ENCODE peak calls at places on chromosomes 1 and 21, in nine cellular contexts. Q is fibroblast of mammary gland, W is mesenchymal stem cell, R is epithelial cell of proximal tubule, B is osteoblast, E is heart right ventricle, A is iPS DF 6.9, X is lower lobe of right lung, I is foreskin fibroblast. T is an unnamed sample.
A peak's percentile ranks its signal among the peaks of the same experiment; 100 is the strongest.

GRCh38 chr1:53498555-53499142 is 39.5 kb downstream of the DMRTB1 start:
- DNase-seq in B (peak; percentile 96), A (no peak), E (no peak), R (no peak), I (peak; percentile 75), X (no peak), Q (peak; percentile 47), W (no peak), T (peak; percentile 40)

GRCh38 chr1:54800899-54801759 is at the start of gene TTC22:
- DNase-seq in I (peak; percentile 28), R (no peak), A (no peak), X (peak; percentile 85), W (no peak), E (no peak), Q (no peak), B (peak; percentile 73), T (no peak)

GRCh38 chr1:226980565-226981385 is 40.7 kb downstream of the COQ8A start:
- DNase-seq in R (no peak), A (no peak), Q (no peak), B (peak; percentile 72), I (no peak), W (no peak), X (no peak), E (peak; percentile 78), T (no peak)

GRCh38 chr1:10033359-10033845 is 644 bp downstream of the UBE4B start:
- DNase-seq in R (no peak), B (no peak), Q (peak; percentile 42), I (peak; percentile 59), W (peak; percentile 70), E (no peak), A (no peak), X (no peak), T (peak; percentile 9)

GRCh38 chr1:68181165-68181556 is 51.2 kb downstream of the WLS start:
- DNase-seq in Q (no peak), E (no peak), R (no peak), A (no peak), I (no peak), B (no peak), X (no peak), W (no peak), T (no peak)

GRCh38 chr21:15289896-15290841 is 225.4 kb upstream of the NRIP1 start:
- DNase-seq in I (peak; percentile 17), Q (no peak), B (no peak), W (no peak), R (no peak), E (peak; percentile 31), X (peak; percentile 51), A (peak; percentile 31), T (no peak)

GRCh38 chr1:16984717-16985116 is 4.3 kb upstream of the MFAP2 start:
- DNase-seq in A (no peak), B (peak; percentile 99), W (peak; percentile 21), R (no peak), X (peak; percentile 59), I (peak; percentile 92), E (peak; percentile 60), Q (peak; percentile 95), T (peak; percentile 100)

GRCh38 chr1:30372792-30373433 is 350.5 kb downstream of the MATN1 start:
- DNase-seq in X (no peak), I (no peak), Q (no peak), B (no peak), R (no peak), E (no peak), A (no peak), W (no peak), T (no peak)

GRCh38 chr1:44895919-44896734 is 53.1 kb upstream of the PTCH2 start:
- DNase-seq in B (no peak), X (no peak), R (no peak), Q (no peak), I (no peak), A (no peak), W (no peak), E (no peak), T (no peak)

GRCh38 chr1:211529453-211529852 is 37.5 kb upstream of the RD3 start:
- DNase-seq in W (no peak), R (no peak), E (no peak), Q (peak; percentile 15), I (no peak), A (no peak), B (no peak), X (no peak), T (peak; percentile 31)

GRCh38 chr1:91026320-91026719 is 4.5 kb upstream of the ZNF644 start:
- DNase-seq in W (no peak), E (no peak), I (no peak), Q (no peak), A (no peak), B (no peak), X (no peak), R (no peak), T (no peak)

GRCh38 chr21:45149021-45149420 is 74.6 kb downstream of the ADARB1 start:
- DNase-seq in R (no peak), Q (no peak), X (no peak), I (no peak), A (no peak), W (no peak), E (no peak), B (no peak), T (no peak)

GRCh38 chr21:45146801-45147200 is 72.4 kb downstream of the ADARB1 start:
- DNase-seq in I (no peak), R (no peak), X (no peak), A (no peak), W (no peak), Q (no peak), B (no peak), E (no peak), T (no peak)

GRCh38 chr21:45146301-45146700 is 71.9 kb downstream of the ADARB1 start:
- DNase-seq in R (no peak), B (no peak), X (no peak), E (no peak), I (no peak), W (no peak), Q (no peak), A (no peak), T (no peak)

GRCh38 chr21:45147473-45148315 is 73.3 kb downstream of the ADARB1 start:
- DNase-seq in E (no peak), I (no peak), Q (no peak), A (no peak), R (no peak), W (no peak), X (no peak), B (no peak), T (no peak)

DNA sequence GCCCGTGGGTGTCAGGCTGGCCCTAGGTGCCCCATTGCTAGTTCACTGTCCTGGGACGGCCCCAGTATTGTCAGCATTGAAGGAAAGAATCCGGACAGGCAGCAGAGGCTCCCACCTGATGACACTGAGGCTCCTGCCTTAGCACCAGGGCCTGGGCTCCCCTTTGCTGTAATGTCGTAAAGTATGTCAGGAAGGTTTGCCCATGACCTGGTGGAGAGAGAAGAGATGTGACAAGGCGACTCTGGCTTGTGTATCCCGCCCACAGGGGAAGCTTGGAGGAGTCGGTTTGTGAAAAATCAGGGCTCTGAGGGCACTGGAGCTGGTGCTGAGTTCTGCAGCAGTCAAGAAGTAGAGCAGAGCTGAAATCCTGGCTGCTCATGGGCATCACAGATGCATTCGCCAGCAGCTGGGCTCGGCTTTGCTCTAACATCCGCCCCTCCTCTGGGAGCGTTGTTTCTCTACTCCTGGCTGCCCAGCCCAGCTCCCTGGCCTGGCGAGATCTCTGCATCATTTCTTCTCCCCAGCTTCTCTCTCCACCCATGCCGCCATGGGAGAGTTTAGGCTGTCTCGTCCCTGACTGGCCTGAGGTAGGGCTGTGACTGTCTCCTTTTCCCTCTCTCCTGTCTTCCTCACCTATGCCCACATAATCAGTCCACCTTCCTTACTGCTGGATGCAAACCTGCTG is 74.1 kb downstream of the ADARB1 start:
- DNase-seq in B (no peak), W (no peak), I (no peak), X (no peak), Q (no peak), R (no peak), E (no peak), A (no peak), T (no peak)
- H3K4me3 ChIP-seq in B (no peak overlapping the region), W (no peak overlapping the region), I (no peak overlapping the region), X (no peak overlapping the region), Q (no peak overlapping the region), R (no peak overlapping the region), E (no peak overlapping the region), A (no peak overlapping the region), T (no peak overlapping the region)

GRCh38 chr1:217527151-217527550 is 103.7 kb downstream of the GPATCH2 start:
- DNase-seq in W (no peak), I (no peak), A (no peak), R (no peak), X (no peak), Q (no peak), E (no peak), B (no peak), T (no peak)
- H3K4me3 ChIP-seq in W (no peak overlapping the region), I (no peak overlapping the region), A (no peak overlapping the region), R (no peak overlapping the region), X (no peak overlapping the region), Q (no peak overlapping the region), E (no peak overlapping the region), B (no peak overlapping the region), T (no peak overlapping the region)

GRCh38 chr1:43691871-43692815 is 15.2 kb upstream of the ST3GAL3 start:
- DNase-seq in A (no peak), R (no peak), B (no peak), E (no peak), W (no peak), I (no peak), X (no peak), Q (no peak), T (no peak)

GRCh38 chr1:43688594-43689000 is 18.7 kb upstream of the ST3GAL3 start:
- DNase-seq in A (no peak), X (no peak), E (no peak), R (no peak), B (peak; percentile 92), I (peak; percentile 95), W (peak; percentile 74), Q (peak; percentile 98), T (peak; percentile 86)

GRCh38 chr1:43683560-43683959 is 23.8 kb upstream of the ST3GAL3 start:
- DNase-seq in B (peak; percentile 53), I (no peak), E (no peak), A (no peak), X (no peak), Q (no peak), R (no peak), W (no peak), T (no peak)

GRCh38 chr1:43687301-43688108 is 19.8 kb upstream of the ST3GAL3 start:
- DNase-seq in R (no peak), X (no peak), A (no peak), I (no peak), W (no peak), B (no peak), Q (peak; percentile 22), E (peak; percentile 23), T (no peak)

DNA sequence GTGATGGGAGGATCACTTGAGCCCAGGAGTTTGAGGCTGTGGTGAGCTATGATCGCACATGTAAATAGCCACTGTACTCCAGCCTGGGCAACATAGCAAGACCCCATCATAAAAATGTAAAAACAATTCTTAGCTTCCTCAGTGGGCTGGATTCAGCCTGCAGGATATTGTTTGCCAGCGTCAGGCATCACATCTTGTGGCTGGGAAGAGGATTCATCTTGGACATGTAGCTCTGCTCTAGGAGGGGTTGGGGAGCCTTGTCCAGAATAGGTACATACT is 19.3 kb upstream of the ST3GAL3 start:
- DNase-seq in Q (no peak), A (no peak), W (no peak), X (no peak), E (no peak), B (no peak), R (no peak), I (no peak), T (no peak)
- H3K4me3 ChIP-seq in Q (no peak overlapping the region), A (no peak overlapping the region), W (peak overlapping the region; percentile 42), X (no peak overlapping the region), E (no peak overlapping the region), B (no peak overlapping the region), R (no peak overlapping the region), I (no peak overlapping the region), T (no peak overlapping the region)

GRCh38 chr1:210234254-210234747 is 1.7 kb downstream of the SERTAD4 start:
- DNase-seq in W (no peak), B (no peak), A (no peak), Q (no peak), I (no peak), R (no peak), X (no peak), E (no peak), T (no peak)
- H3K4me3 ChIP-seq in W (peak overlapping the region; percentile 77), B (peak overlapping the region; percentile 74), A (peak overlapping the region; percentile 25), Q (no peak overlapping the region), I (peak overlapping the region; percentile 59), R (peak overlapping the region; percentile 75), X (peak overlapping the region; percentile 64), E (peak overlapping the region; percentile 80), T (no peak overlapping the region)